ENCODE peak calls at places on chromosomes 12 and 14, in nine cellular contexts. One of them, this sample, is unnamed.

GRCh38 chr12:67909681-67910080 is 79.6 kb upstream of the IFNG-AS1 start:
- DNase-seq in transverse colon: no peak
- DNase-seq in Panc1: no peak
- DNase-seq in spleen: no peak
- DNase-seq in HepG2: no peak
- DNase-seq in endothelial cell of umbilical vein: no peak
- DNase-seq in HCT116: no peak
- DNase-seq in K562: no peak
- DNase-seq in HL-60: no peak
- DNase-seq in this sample: no peak

GRCh38 chr12:112939761-112940357 is 1.6 kb downstream of the OAS3 start:
- DNase-seq in K562: no peak
- DNase-seq in Panc1: no peak
- DNase-seq in HepG2: no peak
- DNase-seq in HCT116: no peak
- DNase-seq in HL-60: no peak
- DNase-seq in endothelial cell of umbilical vein: no peak
- DNase-seq in spleen: no peak
- DNase-seq in transverse colon: no peak
- DNase-seq in this sample: no peak

GRCh38 chr12:3748620-3749019 is 4.3 kb downstream of the CRACR2A start:
- DNase-seq in HCT116: no peak
- DNase-seq in Panc1: no peak
- DNase-seq in HL-60: no peak
- DNase-seq in transverse colon: no peak
- DNase-seq in endothelial cell of umbilical vein: no peak
- DNase-seq in spleen: no peak
- DNase-seq in K562: no peak
- DNase-seq in HepG2: no peak
- DNase-seq in this sample: no peak

GRCh38 chr12:113238309-113238708 is 17.0 kb downstream of the TPCN1 start:
- DNase-seq in endothelial cell of umbilical vein: no peak
- DNase-seq in HepG2: no peak
- DNase-seq in HCT116: no peak
- DNase-seq in HL-60: no peak
- DNase-seq in K562: no peak
- DNase-seq in transverse colon: no peak
- DNase-seq in spleen: peak
- DNase-seq in Panc1: no peak
- DNase-seq in this sample: no peak

GRCh38 chr12:906077-906585 is 43.4 kb downstream of the RAD52 start:
- DNase-seq in HCT116: no peak
- DNase-seq in Panc1: no peak
- DNase-seq in HL-60: peak
- DNase-seq in spleen: no peak
- DNase-seq in endothelial cell of umbilical vein: no peak
- DNase-seq in HepG2: no peak
- DNase-seq in K562: no peak
- DNase-seq in transverse colon: no peak
- DNase-seq in this sample: no peak

GRCh38 chr12:131434208-131435125 is 276.4 kb upstream of the SFSWAP start:
- DNase-seq in HCT116: no peak
- DNase-seq in HL-60: no peak
- DNase-seq in K562: peak
- DNase-seq in transverse colon: no peak
- DNase-seq in endothelial cell of umbilical vein: no peak
- DNase-seq in spleen: peak
- DNase-seq in Panc1: no peak
- DNase-seq in HepG2: no peak
- DNase-seq in this sample: no peak

GRCh38 chr12:106720696-106721095 is 53.8 kb upstream of the RIC8B start:
- DNase-seq in K562: no peak
- DNase-seq in Panc1: no peak
- DNase-seq in HCT116: no peak
- DNase-seq in HepG2: no peak
- DNase-seq in spleen: no peak
- DNase-seq in endothelial cell of umbilical vein: no peak
- DNase-seq in transverse colon: no peak
- DNase-seq in HL-60: no peak
- DNase-seq in this sample: peak

GRCh38 chr12:38886064-38886463 is 19.3 kb downstream of the CPNE8 start:
- DNase-seq in K562: no peak
- DNase-seq in transverse colon: peak
- DNase-seq in HepG2: peak
- DNase-seq in endothelial cell of umbilical vein: no peak
- DNase-seq in HL-60: no peak
- DNase-seq in HCT116: peak
- DNase-seq in Panc1: no peak
- DNase-seq in spleen: no peak
- DNase-seq in this sample: no peak

GRCh38 chr12:127311695-127312364 is 955.1 kb upstream of the TMEM132C start:
- DNase-seq in HepG2: no peak
- DNase-seq in transverse colon: no peak
- DNase-seq in Panc1: no peak
- DNase-seq in HL-60: no peak
- DNase-seq in endothelial cell of umbilical vein: no peak
- DNase-seq in spleen: no peak
- DNase-seq in HCT116: no peak
- DNase-seq in K562: no peak
- DNase-seq in this sample: no peak

GRCh38 chr12:100200450-100201181 is at the start of gene ACTR6:
- DNase-seq in transverse colon: peak
- DNase-seq in HL-60: peak
- DNase-seq in HepG2: peak
- DNase-seq in K562: peak
- DNase-seq in spleen: peak
- DNase-seq in endothelial cell of umbilical vein: peak
- DNase-seq in HCT116: peak
- DNase-seq in Panc1: peak
- DNase-seq in this sample: peak
- TF ChIP-seq POLR2AphosphoS5 in transverse colon: peak
- TF ChIP-seq POLR2AphosphoS5 in HL-60: peak
- TF ChIP-seq POLR2AphosphoS5 in HepG2: peak
- TF ChIP-seq POLR2AphosphoS5 in K562: peak
- TF ChIP-seq POLR2AphosphoS5 in spleen: peak
- TF ChIP-seq POLR2AphosphoS5 in endothelial cell of umbilical vein: peak
- TF ChIP-seq POLR2AphosphoS5 in HCT116: peak
- TF ChIP-seq POLR2AphosphoS5 in Panc1: peak
- TF ChIP-seq POLR2AphosphoS5 in this sample: peak

GRCh38 chr14:71753126-71753830 is 179.0 kb upstream of the RGS6 start:
- DNase-seq in HCT116: peak
- DNase-seq in endothelial cell of umbilical vein: peak
- DNase-seq in HepG2: peak
- DNase-seq in Panc1: peak
- DNase-seq in K562: peak
- DNase-seq in spleen: peak
- DNase-seq in HL-60: peak
- DNase-seq in transverse colon: peak
- DNase-seq in this sample: peak
- H3K4me3 ChIP-seq in HCT116: no peak
- H3K4me3 ChIP-seq in endothelial cell of umbilical vein: no peak
- H3K4me3 ChIP-seq in HepG2: no peak
- H3K4me3 ChIP-seq in Panc1: no peak
- H3K4me3 ChIP-seq in K562: no peak
- H3K4me3 ChIP-seq in spleen: no peak
- H3K4me3 ChIP-seq in HL-60: no peak
- H3K4me3 ChIP-seq in transverse colon: no peak
- H3K4me3 ChIP-seq in this sample: peak

DNA sequence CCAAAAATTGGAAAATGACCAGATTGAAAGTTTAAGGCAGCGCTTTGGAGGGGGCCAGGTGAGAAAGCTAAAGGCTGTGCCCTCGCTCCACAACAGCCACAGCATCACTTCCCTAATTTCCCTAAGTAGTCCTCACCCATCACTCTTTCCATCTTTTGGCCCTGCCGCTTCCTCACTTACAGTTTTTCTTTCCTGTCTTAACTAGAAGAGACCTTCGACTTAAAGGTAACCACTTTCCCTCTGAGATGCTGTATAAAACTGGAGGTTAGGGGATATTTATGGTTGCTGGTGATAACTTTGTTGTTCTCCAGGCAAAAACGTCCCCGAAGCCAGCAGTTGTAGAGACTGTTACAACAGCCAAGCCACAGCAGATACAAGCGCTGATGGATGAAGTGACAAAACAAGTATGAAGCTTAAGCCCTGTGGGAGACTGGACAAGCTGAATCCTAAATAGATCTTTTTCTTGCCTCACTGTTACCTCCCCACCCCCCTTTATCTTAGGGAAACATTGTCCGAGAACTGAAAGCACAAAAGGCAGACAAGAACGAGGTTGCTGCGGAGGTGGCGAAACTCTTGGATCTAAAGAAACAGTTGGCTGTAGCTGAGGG is 4.3 kb downstream of the DDIT3 start:
- DNase-seq in Panc1: no peak
- DNase-seq in HL-60: no peak
- DNase-seq in HepG2: no peak
- DNase-seq in K562: no peak
- DNase-seq in endothelial cell of umbilical vein: no peak
- DNase-seq in spleen: no peak
- DNase-seq in transverse colon: no peak
- DNase-seq in HCT116: no peak
- DNase-seq in this sample: no peak
- TF ChIP-seq POLR2AphosphoS5 in Panc1: no peak
- TF ChIP-seq POLR2AphosphoS5 in HL-60: peak
- TF ChIP-seq POLR2AphosphoS5 in HepG2: no peak
- TF ChIP-seq POLR2AphosphoS5 in K562: peak
- TF ChIP-seq POLR2AphosphoS5 in endothelial cell of umbilical vein: no peak
- TF ChIP-seq POLR2AphosphoS5 in spleen: no peak
- TF ChIP-seq POLR2AphosphoS5 in transverse colon: no peak
- TF ChIP-seq POLR2AphosphoS5 in HCT116: no peak
- TF ChIP-seq POLR2AphosphoS5 in this sample: no peak

GRCh38 chr12:18261906-18262305 is 588 bp downstream of the PIK3C2G start:
- DNase-seq in Panc1: no peak
- DNase-seq in HCT116: no peak
- DNase-seq in spleen: no peak
- DNase-seq in endothelial cell of umbilical vein: no peak
- DNase-seq in transverse colon: no peak
- DNase-seq in HL-60: no peak
- DNase-seq in K562: no peak
- DNase-seq in HepG2: no peak
- DNase-seq in this sample: no peak
- H3K4me3 ChIP-seq in Panc1: no peak
- H3K4me3 ChIP-seq in HCT116: no peak
- H3K4me3 ChIP-seq in spleen: no peak
- H3K4me3 ChIP-seq in endothelial cell of umbilical vein: no peak
- H3K4me3 ChIP-seq in transverse colon: no peak
- H3K4me3 ChIP-seq in HL-60: no peak
- H3K4me3 ChIP-seq in K562: no peak
- H3K4me3 ChIP-seq in HepG2: no peak
- H3K4me3 ChIP-seq in this sample: no peak

This sample was measured in upper lobe of left lung.